ENCODE peak calls at places on chromosomes 1 and 21, in seven cellular contexts. J is stomach, D is HCT116, N is lower lobe of right lung, W is BJ, X is cardiac muscle cell, L is body of pancreas. F is an unnamed sample.

GRCh38 chr1:226135709-226136108 is 50.8 kb downstream of the ACBD3 start:
- DNase-seq in J (no peak), D (no peak), N (no peak), W (no peak), X (no peak), L (no peak), F (no peak)

GRCh38 chr1:215710340-215710971 is 143.4 kb downstream of the KCTD3 start:
- DNase-seq in J (no peak), D (peak; percentile 68), N (no peak), W (no peak), X (peak; percentile 58), L (peak; percentile 28), F (no peak)

GRCh38 chr1:203200059-203200553 is 13.6 kb upstream of the CHI3L1 start:
- DNase-seq in J (peak; percentile 18), D (no peak), N (no peak), W (no peak), X (peak; percentile 93), L (peak; percentile 28), F (no peak)

GRCh38 chr1:28213315-28213714 is 19.5 kb downstream of the DNAJC8 start:
- DNase-seq in J (no peak), D (no peak), N (no peak), W (no peak), X (no peak), L (no peak), F (no peak)

GRCh38 chr1:173341307-173341706 is 134.2 kb upstream of the TNFSF4 start:
- DNase-seq in J (no peak), D (no peak), N (no peak), W (peak; percentile 58), X (peak; percentile 53), L (peak; percentile 7), F (no peak)

GRCh38 chr21:41167348-41168342 is at the start of gene BACE2:
- DNase-seq in J (peak; percentile 86), D (no peak), N (peak; percentile 79), W (no peak), X (peak; percentile 88), L (peak; percentile 80), F (no peak)

GRCh38 chr1:105686874-105687690 is 1369.4 kb upstream of the PRMT6 start:
- DNase-seq in J (no peak), D (no peak), N (no peak), W (no peak), X (no peak), L (no peak), F (no peak)

GRCh38 chr1:87826639-87827345 is 498.1 kb downstream of the LMO4 start:
- DNase-seq in J (no peak), D (no peak), N (no peak), W (peak; percentile 39), X (peak; percentile 96), L (peak; percentile 42), F (no peak)

GRCh38 chr1:2238361-2239055 is 10.4 kb downstream of the SKI start:
- DNase-seq in J (peak; percentile 81), D (no peak), N (no peak), W (no peak), X (no peak), L (peak; percentile 71), F (no peak)

GRCh38 chr1:56855190-56855589 is 593 bp downstream of the C8A start:
- DNase-seq in J (no peak), D (no peak), N (no peak), W (no peak), X (no peak), L (no peak), F (no peak)

GRCh38 chr1:200857804-200858203 is 15.0 kb upstream of the GPR25 start:
- DNase-seq in J (no peak), D (no peak), N (no peak), W (no peak), X (peak; percentile 50), L (no peak), F (no peak)

GRCh38 chr21:38843806-38844479 is 38.2 kb downstream of the ETS2 start:
- DNase-seq in J (no peak), D (no peak), N (no peak), W (no peak), X (peak; percentile 76), L (no peak), F (no peak)

GRCh38 chr1:75273110-75273509 is 138.9 kb downstream of the LHX8 start:
- DNase-seq in J (no peak), D (no peak), N (no peak), W (no peak), X (no peak), L (no peak), F (no peak)

GRCh38 chr1:242243472-242243871 is 244.6 kb upstream of the MAP1LC3C start:
- DNase-seq in J (no peak), D (no peak), N (no peak), W (no peak), X (no peak), L (no peak), F (no peak)

GRCh38 chr1:32619701-32620485 is 30.5 kb downstream of the ZBTB8OS start:
- DNase-seq in J (no peak), D (no peak), N (no peak), W (no peak), X (peak; percentile 59), L (no peak), F (no peak)

GRCh38 chr21:37072239-37072987 is 458 bp downstream of the PIGP start:
- DNase-seq in J (peak; percentile 58), D (no peak), N (no peak), W (peak; percentile 18), X (no peak), L (peak; percentile 84), F (no peak)

GRCh38 chr1:81097860-81098259 is 702.9 kb upstream of the ADGRL2 start:
- DNase-seq in J (no peak), D (no peak), N (no peak), W (no peak), X (no peak), L (no peak), F (no peak)

GRCh38 chr1:180385144-180385543 is 117.2 kb downstream of the ACBD6 start:
- DNase-seq in J (no peak), D (no peak), N (no peak), W (no peak), X (no peak), L (no peak), F (no peak)

GRCh38 chr1:16927711-16928485 is 6.2 kb downstream of the CROCC start:
- DNase-seq in J (no peak), D (no peak), N (no peak), W (no peak), X (no peak), L (no peak), F (no peak)

GRCh38 chr1:94541175-94542087 is at the start of gene F3:
- DNase-seq in J (peak; percentile 93), D (peak; percentile 70), N (peak; percentile 94), W (no peak), X (peak; percentile 88), L (peak; percentile 96), F (peak; percentile 61)

GRCh38 chr1:162197615-162198497 is 128.4 kb downstream of the NOS1AP start:
- DNase-seq in J (no peak), D (no peak), N (no peak), W (no peak), X (no peak), L (no peak), F (no peak)
- TF ChIP-seq CTCF in J (no peak), D (no peak), N (no peak), W (no peak), X (no peak), L (no peak), F (no peak)

GRCh38 chr1:169111472-169111871 is 5.0 kb downstream of the ATP1B1 start:
- DNase-seq in J (no peak), D (no peak), N (no peak), W (no peak), X (no peak), L (no peak), F (no peak)

GRCh38 chr1:169110265-169110664 is 3.8 kb downstream of the ATP1B1 start:
- DNase-seq in J (peak; percentile 65), D (no peak), N (no peak), W (no peak), X (no peak), L (no peak), F (no peak)

GRCh38 chr1:169112241-169112640 is 5.8 kb downstream of the ATP1B1 start:
- DNase-seq in J (no peak), D (no peak), N (no peak), W (no peak), X (peak; percentile 59), L (no peak), F (no peak)

GRCh38 chr1:169109561-169110134 is 3.2 kb downstream of the ATP1B1 start:
- DNase-seq in J (peak; percentile 87), D (peak; percentile 88), N (peak; percentile 59), W (no peak), X (peak; percentile 96), L (peak; percentile 91), F (peak; percentile 83)

GRCh38 chr1:169110691-169111447 is 4.4 kb downstream of the ATP1B1 start:
- DNase-seq in J (no peak), D (no peak), N (peak; percentile 60), W (no peak), X (peak; percentile 62), L (no peak), F (no peak)
- H3K4me3 ChIP-seq in J (peak overlapping the region; percentile 83), D (no peak overlapping the region), N (peak overlapping the region; percentile 92), W (no peak overlapping the region), X (peak overlapping the region; percentile 100), L (no peak overlapping the region), F (no peak overlapping the region)

DNA sequence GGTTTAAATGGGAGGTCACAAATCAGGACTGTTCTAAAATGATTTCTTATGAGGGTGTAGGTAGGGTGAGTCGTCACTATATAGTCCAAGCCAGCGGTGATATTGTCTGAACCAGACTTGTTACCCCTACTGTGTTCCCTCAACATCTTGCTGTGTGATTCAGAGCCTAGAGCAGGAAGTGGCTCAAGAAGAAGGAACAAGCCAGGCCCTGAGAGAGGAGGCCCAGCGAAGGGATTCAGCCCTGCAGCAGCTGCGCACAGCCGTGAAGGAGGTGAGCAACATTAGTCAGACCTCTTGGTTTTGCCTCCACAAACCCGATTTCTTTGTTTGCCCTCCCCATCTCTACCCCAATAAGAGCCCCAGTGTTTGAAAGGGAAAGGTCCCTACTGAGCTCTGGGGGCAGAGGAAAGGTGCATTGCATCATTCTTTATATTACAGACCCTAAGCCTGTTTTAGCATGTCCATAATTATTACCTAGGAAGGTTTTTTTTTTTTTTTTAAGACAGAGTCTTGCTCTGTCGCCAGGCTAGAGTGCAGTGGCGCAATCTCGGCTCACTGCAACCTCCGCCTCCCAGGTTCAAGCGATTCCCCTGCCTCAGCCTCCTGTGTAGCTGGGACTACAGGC is 5.0 kb upstream of the SH3BGRL3 start:
- DNase-seq in J (no peak), D (no peak), N (peak; percentile 59), W (no peak), X (peak; percentile 67), L (no peak), F (no peak)
- H3K36me3 ChIP-seq in J (peaks cover 29% of the 10 kb centered on the region), D (peaks cover 40% of the 10 kb centered on the region), N (peaks cover 21% of the 10 kb centered on the region), W (no peaks in the 10 kb centered on the region), X (peaks cover 47% of the 10 kb centered on the region), L (no peaks in the 10 kb centered on the region), F (no peaks in the 10 kb centered on the region)

DNA sequence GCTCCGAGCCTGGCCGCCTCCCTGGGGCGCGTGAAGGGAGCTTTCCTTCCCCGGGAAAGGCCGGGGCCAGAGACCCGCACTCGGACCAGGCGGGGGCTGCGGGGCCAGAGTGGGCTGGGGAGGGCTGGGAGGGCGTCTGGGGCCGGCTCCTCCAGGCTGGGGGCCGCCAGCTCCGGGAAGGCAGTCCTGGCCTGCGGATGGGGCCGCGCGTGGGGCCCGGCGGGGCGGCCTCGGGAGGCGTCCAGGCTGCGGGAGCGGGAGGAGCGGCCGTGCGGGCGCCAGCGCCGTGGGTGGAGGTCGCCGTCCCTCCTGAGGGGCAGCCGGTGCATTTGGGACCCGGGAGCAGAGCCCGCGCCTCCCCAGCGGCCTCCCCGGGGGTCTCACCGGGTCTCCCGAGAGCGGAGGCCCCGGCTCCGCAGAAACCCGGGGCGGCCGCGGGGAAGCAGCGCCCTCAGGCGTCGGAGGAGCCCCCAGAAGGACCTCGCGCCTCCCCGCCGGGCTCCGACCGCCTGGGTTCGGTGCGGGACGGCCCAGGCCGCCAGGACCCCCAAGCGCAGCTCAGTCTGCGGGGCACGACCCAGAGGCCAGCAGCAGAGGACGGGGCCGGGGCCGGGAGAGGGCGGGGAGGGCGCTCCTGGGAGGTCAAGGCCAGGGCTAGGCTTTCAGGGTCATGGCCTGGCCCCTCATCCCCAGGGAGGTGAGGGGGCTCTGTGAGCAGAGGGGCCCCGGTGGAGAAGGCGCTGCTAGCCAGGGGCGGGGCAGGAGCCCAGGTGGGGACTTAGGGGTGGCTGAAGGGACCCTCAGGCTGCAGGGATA is 7.3 kb upstream of the SLX9 start:
- DNase-seq in J (no peak), D (no peak), N (peak; percentile 75), W (no peak), X (peak; percentile 47), L (peak; percentile 33), F (no peak)
- TF ChIP-seq CTCF in J (no peak), D (no peak), N (peak; percentile 59), W (peak; percentile 21), X (peak; percentile 60), L (no peak), F (peak; percentile 33)

F was measured in kidney epithelial cell.